ENCODE peak calls at places on chromosomes 16 and 17, in four cellular contexts. N, P, I and Y are unnamed samples.

GRCh38 chr17:36859701-36860100 is 77.6 kb upstream of the LHX1 start:
- DNase-seq in P (no peak), I (no peak), N (no peak), Y (no peak)

GRCh38 chr17:12900474-12900873 is 111.2 kb downstream of the ARHGAP44 start:
- DNase-seq in N (no peak), P (no peak), I (peak; percentile 22), Y (no peak)

GRCh38 chr17:79180358-79181005 is 105.9 kb downstream of the ENGASE start:
- DNase-seq in N (no peak), I (no peak), P (no peak), Y (no peak)

GRCh38 chr17:80931421-80932265 is 60.0 kb upstream of the CHMP6 start:
- DNase-seq in N (no peak), I (no peak), P (no peak), Y (no peak)

GRCh38 chr17:5584383-5584951 is at the start of gene NLRP1:
- DNase-seq in P (peak; percentile 84), I (peak; percentile 46), N (peak; percentile 83), Y (peak; percentile 83)

GRCh38 chr16:23922406-23922805 is 86.6 kb downstream of the PRKCB start:
- DNase-seq in P (no peak), I (no peak), N (no peak), Y (no peak)

GRCh38 chr17:38705803-38706624 is 941 bp downstream of the MLLT6 start:
- DNase-seq in I (peak; percentile 49), N (no peak), P (peak; percentile 72), Y (peak; percentile 53)

GRCh38 chr17:38844261-38844757 is 9.2 kb downstream of the RPL23 start:
- DNase-seq in P (no peak), I (no peak), N (no peak), Y (no peak)

GRCh38 chr16:84881702-84882521 is 62.1 kb downstream of the CRISPLD2 start:
- DNase-seq in N (peak; percentile 15), I (no peak), P (no peak), Y (no peak)

GRCh38 chr16:69395859-69396186 is 10.0 kb upstream of the TERF2 start:
- DNase-seq in N (no peak), P (no peak), I (no peak), Y (no peak)

GRCh38 chr16:85490971-85491771 is 122.0 kb upstream of the GSE1 start:
- DNase-seq in I (no peak), N (no peak), P (no peak), Y (no peak)

GRCh38 chr16:75921281-75921680 is 195.0 kb upstream of the CPHXL start:
- DNase-seq in N (no peak), I (no peak), P (no peak), Y (no peak)

GRCh38 chr16:30064746-30065111 is 831 bp upstream of the ALDOA start:
- DNase-seq in P (no peak), N (no peak), I (no peak), Y (no peak)

GRCh38 chr17:31743767-31744166 is 115.3 kb downstream of the COPRS start:
- DNase-seq in I (peak; percentile 16), P (peak; percentile 18), N (no peak), Y (no peak)

GRCh38 chr17:82611140-82612058 is 36.8 kb downstream of the WDR45B start:
- DNase-seq in I (no peak), P (no peak), N (no peak), Y (no peak)

GRCh38 chr17:29933379-29933778 is 3.4 kb upstream of the SSH2 start:
- DNase-seq in N (no peak), P (no peak), I (no peak), Y (no peak)
- H3K4me3 ChIP-seq in N (no peak overlapping the region), P (no peak overlapping the region), I (no peak overlapping the region), Y (no peak overlapping the region)

GRCh38 chr17:15238064-15238463 is 27.1 kb downstream of the PMP22 start:
- DNase-seq in P (no peak), N (no peak), I (no peak), Y (no peak)
- H3K4me1 ChIP-seq in P (peaks cover 82% of the 10 kb centered on the region), N (peaks cover 19% of the 10 kb centered on the region), I (no peaks in the 10 kb centered on the region), Y (no peaks in the 10 kb centered on the region)

GRCh38 chr17:47649972-47650524 is 329 bp downstream of the KPNB1 start:
- DNase-seq in N (peak; percentile 4), I (no peak), P (no peak), Y (peak; percentile 54)
- H3K4me3 ChIP-seq in N (peak overlapping the region; percentile 75), I (peak overlapping the region; percentile 69), P (peak overlapping the region; percentile 84), Y (peak overlapping the region; percentile 97)

GRCh38 chr16:77683845-77684526 is 38.3 kb upstream of the NUDT7 start:
- DNase-seq in P (no peak), I (no peak), N (no peak), Y (no peak)
- H3K4me1 ChIP-seq in P (no peaks in the 10 kb centered on the region), I (no peaks in the 10 kb centered on the region), N (no peaks in the 10 kb centered on the region), Y (no peaks in the 10 kb centered on the region)

GRCh38 chr16:54927125-54928015 is 3.3 kb upstream of the IRX5 start:
- DNase-seq in P (no peak), I (no peak), N (no peak), Y (no peak)
- H3K4me3 ChIP-seq in P (peak overlapping the region; percentile 90), I (peak overlapping the region; percentile 75), N (peak overlapping the region; percentile 83), Y (peak overlapping the region; percentile 12)

GRCh38 chr17:76966486-76967181 is 98.4 kb downstream of the MGAT5B start:
- DNase-seq in P (no peak), I (no peak), N (no peak), Y (no peak)

GRCh38 chr17:76962858-76963257 is 94.7 kb downstream of the MGAT5B start:
- DNase-seq in N (no peak), I (no peak), P (no peak), Y (no peak)

GRCh38 chr17:76957600-76958464 is 89.6 kb downstream of the MGAT5B start:
- DNase-seq in I (no peak), N (no peak), P (no peak), Y (no peak)

GRCh38 chr17:76958974-76959373 is 90.8 kb downstream of the MGAT5B start:
- DNase-seq in P (no peak), I (no peak), N (no peak), Y (no peak)

DNA sequence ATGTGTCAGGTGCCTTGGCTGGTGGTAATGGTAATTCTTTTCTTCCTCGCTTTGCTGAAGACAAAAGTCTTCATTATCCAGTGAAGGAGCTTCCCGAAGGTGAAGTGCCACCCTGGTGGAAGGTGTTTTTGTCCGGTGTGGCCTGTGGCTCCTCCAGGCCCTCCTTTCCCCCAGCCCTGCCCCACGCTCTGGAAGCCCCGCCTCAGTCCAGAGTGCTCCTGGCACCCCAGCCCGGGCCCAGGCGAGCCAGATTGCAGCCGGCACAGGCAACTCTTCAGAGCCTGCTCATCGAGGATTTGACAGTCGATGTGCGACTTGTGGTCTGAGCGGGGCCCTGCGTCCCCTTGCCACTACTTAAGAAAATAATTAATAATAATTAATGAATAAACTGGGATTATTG is 93.7 kb downstream of the MGAT5B start:
- DNase-seq in I (no peak), P (no peak), N (no peak), Y (no peak)
- H3K4me1 ChIP-seq in I (no peaks in the 10 kb centered on the region), P (peaks cover 11% of the 10 kb centered on the region), N (peaks cover 9% of the 10 kb centered on the region), Y (no peaks in the 10 kb centered on the region)

GRCh38 chr17:74431568-74432483 is at the start of gene GPRC5C:
- DNase-seq in I (peak; percentile 96), N (no peak), P (peak; percentile 75), Y (peak; percentile 95)

GRCh38 chr17:74430706-74431567 is 951 bp upstream of the GPRC5C start:
- DNase-seq in N (peak; percentile 81), I (peak; percentile 92), P (peak; percentile 85), Y (peak; percentile 100)

GRCh38 chr17:74427763-74428153 is 4.1 kb upstream of the GPRC5C start:
- DNase-seq in N (no peak), I (no peak), P (no peak), Y (no peak)

GRCh38 chr17:74430385-74430705 is 1.5 kb upstream of the GPRC5C start:
- DNase-seq in P (no peak), N (no peak), I (no peak), Y (no peak)

DNA sequence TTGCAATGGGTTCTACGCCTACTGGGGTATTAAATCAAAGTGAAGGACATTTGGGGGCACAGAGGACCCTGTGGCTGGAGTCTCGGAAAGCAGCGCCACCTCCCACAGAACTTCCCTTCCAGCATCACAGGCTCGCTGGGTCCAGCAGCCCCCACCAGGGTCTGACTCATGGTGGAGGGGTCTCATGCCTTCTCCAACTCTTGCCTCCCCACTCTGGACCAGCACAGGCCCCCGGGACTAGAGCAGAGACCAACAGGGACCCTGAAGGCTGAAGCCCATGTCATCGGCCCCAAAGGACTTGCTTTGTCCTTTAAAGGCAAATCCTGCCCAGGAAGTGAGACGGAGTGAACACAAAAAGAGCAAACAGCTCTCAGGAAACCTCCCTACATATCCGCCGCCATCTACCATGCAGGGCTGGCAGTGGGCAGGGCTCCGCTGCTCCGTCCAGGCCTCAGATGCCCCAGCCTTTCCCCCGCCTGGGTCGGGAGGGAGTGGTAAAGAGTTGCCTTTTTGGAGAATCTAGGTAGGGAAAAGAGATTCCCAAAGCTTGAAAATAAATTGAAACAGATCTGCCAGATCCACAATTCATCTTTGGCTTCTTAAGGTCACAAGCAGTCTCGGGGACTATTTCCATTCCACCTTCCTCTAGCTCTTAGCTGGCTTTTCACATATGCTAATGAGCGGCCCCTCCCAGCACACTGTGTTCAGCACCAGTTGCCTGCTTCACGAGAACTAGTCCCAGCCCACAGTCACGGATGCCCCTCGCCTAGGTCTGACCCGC is 2.1 kb upstream of the GPRC5C start:
- DNase-seq in N (no peak), P (no peak), I (peak; percentile 76), Y (peak; percentile 89)
- H3K4me3 ChIP-seq in N (peak overlapping the region; percentile 78), P (peak overlapping the region; percentile 76), I (peak overlapping the region; percentile 81), Y (peak overlapping the region; percentile 63)

DNA sequence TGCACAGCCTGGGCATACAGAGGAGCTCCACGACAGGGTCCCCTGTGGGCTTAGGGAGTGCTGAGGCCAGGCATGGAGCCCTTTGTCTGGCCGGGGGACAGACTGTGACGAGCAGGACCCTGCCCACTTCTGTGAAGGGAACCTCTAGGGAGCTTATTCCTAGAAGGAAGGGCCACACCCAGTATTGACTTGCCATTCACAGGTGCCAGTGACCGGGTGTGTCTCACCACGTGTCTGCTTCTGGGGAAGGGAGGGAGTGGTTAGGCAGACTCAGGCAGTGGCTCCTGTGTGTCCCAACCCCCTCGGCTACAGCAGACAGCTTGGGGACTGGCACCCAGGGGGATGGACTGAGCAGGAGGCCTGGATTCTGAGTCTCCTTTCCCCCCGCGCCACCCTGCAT is 57.2 kb downstream of the SOCS1 start:
- DNase-seq in P (no peak), I (no peak), N (no peak), Y (no peak)
- H3K4me1 ChIP-seq in P (no peaks in the 10 kb centered on the region), I (no peaks in the 10 kb centered on the region), N (no peaks in the 10 kb centered on the region), Y (peaks cover 16% of the 10 kb centered on the region)

GRCh38 chr16:57530104-57530522 is 6.3 kb downstream of the CCDC102A start:
- DNase-seq in I (no peak), P (no peak), N (no peak), Y (no peak)
- H3K4me3 ChIP-seq in I (no peak overlapping the region), P (no peak overlapping the region), N (no peak overlapping the region), Y (no peak overlapping the region)

DNA sequence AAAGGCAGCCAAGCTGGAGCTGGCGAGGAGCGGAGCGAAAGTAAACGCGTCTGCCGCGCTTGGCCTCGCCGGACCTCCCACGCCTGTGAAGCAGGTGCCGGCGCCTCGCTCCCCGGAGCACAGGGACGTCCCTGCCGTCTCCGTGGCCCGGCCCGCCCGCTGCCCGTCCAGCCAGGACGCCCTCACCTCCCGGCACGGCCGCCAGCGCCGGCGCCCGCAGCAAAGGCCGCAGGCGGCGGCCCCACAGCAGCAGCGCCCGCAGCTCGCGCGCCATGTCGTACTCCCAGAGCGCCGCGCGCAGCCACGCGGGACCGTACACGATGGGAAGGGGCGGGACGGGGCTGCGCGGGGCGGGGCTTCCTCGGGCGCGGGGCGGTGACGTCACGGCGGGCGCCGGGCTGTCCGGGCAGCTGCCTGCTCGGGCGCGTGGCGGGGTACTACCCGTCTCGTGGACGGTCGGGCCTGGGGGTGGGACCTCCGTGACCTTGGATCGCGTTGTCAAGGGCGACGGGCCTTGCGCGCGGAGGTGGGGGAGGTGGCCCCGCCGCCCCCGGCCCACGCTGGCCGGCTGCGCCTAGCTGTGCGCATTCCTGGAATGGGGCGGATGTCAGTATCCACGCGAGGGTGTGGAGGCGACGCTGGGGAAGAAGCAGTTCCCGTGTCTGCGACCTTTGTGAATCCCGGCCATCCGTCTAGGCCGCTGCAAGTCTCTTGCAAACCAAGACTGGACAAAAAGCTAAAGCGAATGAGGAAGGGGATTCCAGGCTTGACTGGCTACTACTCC is at the start of gene TRAP1:
- DNase-seq in I (peak; percentile 83), P (peak; percentile 94), N (peak; percentile 51), Y (peak; percentile 88)
- H3K4me1 ChIP-seq in I (peaks cover 8% of the 10 kb centered on the region), P (peaks cover 18% of the 10 kb centered on the region), N (peaks cover 19% of the 10 kb centered on the region), Y (peaks cover 12% of the 10 kb centered on the region)